ENCODE peak calls at places on chromosome 9, in five cellular contexts. One of them, this sample, is unnamed.

GRCh38 chr9:85182381-85182780 is 512.9 kb downstream of the NTRK2 start:
- DNase-seq in CD8-positive, alpha-beta T cell: no peak
- DNase-seq in endodermal cell: no peak
- DNase-seq in heart left ventricle: no peak
- DNase-seq in heart right ventricle: no peak
- DNase-seq in this sample: no peak

GRCh38 chr9:138051586-138052321 is 174.2 kb downstream of the CACNA1B start:
- DNase-seq in endodermal cell: peak; percentile 28
- DNase-seq in CD8-positive, alpha-beta T cell: no peak
- DNase-seq in heart right ventricle: no peak
- DNase-seq in heart left ventricle: no peak
- DNase-seq in this sample: no peak

GRCh38 chr9:133658442-133659431 is 22.6 kb downstream of the DBH start:
- DNase-seq in heart right ventricle: peak; percentile 54
- DNase-seq in CD8-positive, alpha-beta T cell: no peak
- DNase-seq in endodermal cell: peak; percentile 76
- DNase-seq in heart left ventricle: peak; percentile 48
- DNase-seq in this sample: no peak

GRCh38 chr9:120438111-120438510 is 141.9 kb downstream of the CDK5RAP2 start:
- DNase-seq in heart right ventricle: no peak
- DNase-seq in heart left ventricle: no peak
- DNase-seq in endodermal cell: no peak
- DNase-seq in CD8-positive, alpha-beta T cell: no peak
- DNase-seq in this sample: no peak

GRCh38 chr9:12681620-12682019 is 11.6 kb upstream of the TYRP1 start:
- DNase-seq in endodermal cell: no peak
- DNase-seq in heart left ventricle: no peak
- DNase-seq in CD8-positive, alpha-beta T cell: no peak
- DNase-seq in heart right ventricle: no peak
- DNase-seq in this sample: no peak

GRCh38 chr9:76764138-76764537 is at the start of gene PCA3:
- DNase-seq in CD8-positive, alpha-beta T cell: no peak
- DNase-seq in heart left ventricle: no peak
- DNase-seq in heart right ventricle: no peak
- DNase-seq in endodermal cell: no peak
- DNase-seq in this sample: no peak

GRCh38 chr9:124480621-124480981 is 26.6 kb downstream of the NR5A1 start:
- DNase-seq in endodermal cell: peak; percentile 91
- DNase-seq in heart left ventricle: no peak
- DNase-seq in heart right ventricle: no peak
- DNase-seq in CD8-positive, alpha-beta T cell: no peak
- DNase-seq in this sample: no peak

GRCh38 chr9:97714435-97714834 is 17.3 kb upstream of the XPA start:
- DNase-seq in heart right ventricle: no peak
- DNase-seq in endodermal cell: no peak
- DNase-seq in heart left ventricle: no peak
- DNase-seq in CD8-positive, alpha-beta T cell: no peak
- DNase-seq in this sample: peak; percentile 92

GRCh38 chr9:65458992-65459391 is 174.0 kb upstream of the FOXD4L5 start:
- DNase-seq in heart left ventricle: no peak
- DNase-seq in CD8-positive, alpha-beta T cell: no peak
- DNase-seq in heart right ventricle: no peak
- DNase-seq in endodermal cell: no peak
- DNase-seq in this sample: no peak

GRCh38 chr9:121850366-121850765 is 198.9 kb downstream of the DAB2IP start:
- DNase-seq in heart right ventricle: no peak
- DNase-seq in endodermal cell: no peak
- DNase-seq in CD8-positive, alpha-beta T cell: no peak
- DNase-seq in heart left ventricle: no peak
- DNase-seq in this sample: no peak

GRCh38 chr9:129968690-129969485 is 74.1 kb downstream of the FNBP1 start:
- DNase-seq in heart left ventricle: no peak
- DNase-seq in CD8-positive, alpha-beta T cell: no peak
- DNase-seq in endodermal cell: no peak
- DNase-seq in heart right ventricle: no peak
- DNase-seq in this sample: no peak
- H3K27ac ChIP-seq in heart left ventricle: peak overlapping the region; percentile 56
- H3K27ac ChIP-seq in CD8-positive, alpha-beta T cell: no peak overlapping the region
- H3K27ac ChIP-seq in endodermal cell: no peak overlapping the region
- H3K27ac ChIP-seq in heart right ventricle: no peak overlapping the region
- H3K27ac ChIP-seq in this sample: peak overlapping the region; percentile 42

GRCh38 chr9:105673850-105674387 is 11.7 kb downstream of the TAL2 start:
- DNase-seq in heart left ventricle: no peak
- DNase-seq in CD8-positive, alpha-beta T cell: no peak
- DNase-seq in endodermal cell: peak; percentile 69
- DNase-seq in heart right ventricle: no peak
- DNase-seq in this sample: no peak

GRCh38 chr9:105678163-105678562 is 15.9 kb downstream of the TAL2 start:
- DNase-seq in heart left ventricle: no peak
- DNase-seq in heart right ventricle: no peak
- DNase-seq in endodermal cell: peak; percentile 73
- DNase-seq in CD8-positive, alpha-beta T cell: no peak
- DNase-seq in this sample: no peak

GRCh38 chr9:105678781-105679180 is 15.6 kb upstream of the TMEM38B start:
- DNase-seq in heart left ventricle: no peak
- DNase-seq in CD8-positive, alpha-beta T cell: no peak
- DNase-seq in endodermal cell: no peak
- DNase-seq in heart right ventricle: no peak
- DNase-seq in this sample: no peak

GRCh38 chr9:105679406-105680022 is 14.8 kb upstream of the TMEM38B start:
- DNase-seq in CD8-positive, alpha-beta T cell: no peak
- DNase-seq in heart left ventricle: no peak
- DNase-seq in heart right ventricle: no peak
- DNase-seq in endodermal cell: no peak
- DNase-seq in this sample: no peak

DNA sequence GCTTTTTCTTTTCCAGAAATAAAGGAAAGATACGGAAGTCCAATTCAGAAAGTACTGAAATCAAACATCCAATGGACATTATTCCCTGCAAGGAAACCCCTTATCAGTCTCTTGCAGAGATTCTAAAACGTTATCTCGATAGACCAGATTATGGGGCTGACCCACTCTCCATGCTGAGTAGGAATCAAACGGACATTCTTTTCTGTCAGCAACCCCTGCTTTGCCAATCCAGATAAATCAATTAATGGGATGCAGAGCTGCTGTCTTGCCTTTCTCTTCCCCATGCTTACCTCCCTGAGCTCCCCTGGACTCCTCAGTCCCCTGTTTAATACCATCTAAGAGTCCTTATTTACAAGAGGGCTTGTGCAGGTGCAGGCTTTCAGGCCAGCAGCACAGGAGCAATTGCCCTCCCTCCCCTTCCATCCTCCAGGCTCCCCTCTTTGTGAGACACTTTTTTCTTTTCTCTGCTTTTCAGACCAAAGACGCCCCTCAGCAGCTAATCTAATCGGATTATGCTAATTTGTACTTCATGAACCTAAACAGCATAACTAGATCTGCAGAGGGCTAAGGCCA is 14.2 kb downstream of the TAL2 start:
- DNase-seq in heart right ventricle: no peak
- DNase-seq in CD8-positive, alpha-beta T cell: no peak
- DNase-seq in heart left ventricle: no peak
- DNase-seq in endodermal cell: peak; percentile 56
- DNase-seq in this sample: no peak
- H3K4me1 ChIP-seq in heart right ventricle: no peaks in the 10 kb centered on the region
- H3K4me1 ChIP-seq in CD8-positive, alpha-beta T cell: no peaks in the 10 kb centered on the region
- H3K4me1 ChIP-seq in heart left ventricle: no peaks in the 10 kb centered on the region
- H3K4me1 ChIP-seq in endodermal cell: peaks cover 35% of the 10 kb centered on the region
- H3K4me1 ChIP-seq in this sample: no peaks in the 10 kb centered on the region

DNA sequence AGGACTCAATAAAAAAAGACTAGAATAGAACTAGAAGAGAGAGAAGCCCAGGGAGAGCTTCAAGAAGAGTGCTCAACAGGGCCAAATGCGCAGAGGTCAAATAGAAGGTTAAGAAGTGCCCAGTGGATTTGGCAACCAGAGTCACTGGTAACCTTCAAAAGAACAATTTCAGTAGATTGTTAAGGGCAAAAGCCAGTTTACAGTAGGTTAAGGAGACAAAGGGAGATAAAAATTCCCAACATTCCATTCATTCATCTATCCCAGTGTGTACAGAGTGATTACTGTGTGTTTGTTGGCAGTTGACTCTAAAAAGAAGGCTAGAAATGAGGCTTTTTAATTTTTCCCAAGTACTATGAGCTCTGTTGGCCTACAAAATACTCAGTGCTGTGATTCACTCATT is 69.4 kb downstream of the RIGI start:
- DNase-seq in endodermal cell: no peak
- DNase-seq in heart right ventricle: no peak
- DNase-seq in heart left ventricle: no peak
- DNase-seq in CD8-positive, alpha-beta T cell: no peak
- DNase-seq in this sample: no peak
- H3K27ac ChIP-seq in endodermal cell: no peak overlapping the region
- H3K27ac ChIP-seq in heart right ventricle: no peak overlapping the region
- H3K27ac ChIP-seq in heart left ventricle: no peak overlapping the region
- H3K27ac ChIP-seq in CD8-positive, alpha-beta T cell: no peak overlapping the region
- H3K27ac ChIP-seq in this sample: no peak overlapping the region

GRCh38 chr9:131658753-131659129 is 81.1 kb downstream of the RAPGEF1 start:
- DNase-seq in endodermal cell: no peak
- DNase-seq in heart left ventricle: no peak
- DNase-seq in heart right ventricle: no peak
- DNase-seq in CD8-positive, alpha-beta T cell: no peak
- DNase-seq in this sample: no peak

GRCh38 chr9:131656356-131657030 is 83.4 kb downstream of the RAPGEF1 start:
- DNase-seq in CD8-positive, alpha-beta T cell: peak; percentile 57
- DNase-seq in heart left ventricle: peak; percentile 82
- DNase-seq in endodermal cell: no peak
- DNase-seq in heart right ventricle: peak; percentile 59
- DNase-seq in this sample: no peak

GRCh38 chr9:131657031-131657377 is 82.9 kb downstream of the RAPGEF1 start:
- DNase-seq in heart left ventricle: no peak
- DNase-seq in CD8-positive, alpha-beta T cell: no peak
- DNase-seq in heart right ventricle: no peak
- DNase-seq in endodermal cell: no peak
- DNase-seq in this sample: no peak

GRCh38 chr9:131657456-131657855 is 82.4 kb downstream of the RAPGEF1 start:
- DNase-seq in CD8-positive, alpha-beta T cell: no peak
- DNase-seq in endodermal cell: no peak
- DNase-seq in heart right ventricle: no peak
- DNase-seq in heart left ventricle: no peak
- DNase-seq in this sample: peak; percentile 70

GRCh38 chr9:131657890-131658752 is 81.8 kb downstream of the RAPGEF1 start:
- DNase-seq in CD8-positive, alpha-beta T cell: no peak
- DNase-seq in heart right ventricle: no peak
- DNase-seq in heart left ventricle: no peak
- DNase-seq in endodermal cell: no peak
- DNase-seq in this sample: peak; percentile 50
- H3K4me1 ChIP-seq in CD8-positive, alpha-beta T cell: peaks cover 38% of the 10 kb centered on the region
- H3K4me1 ChIP-seq in heart right ventricle: peaks cover 67% of the 10 kb centered on the region
- H3K4me1 ChIP-seq in heart left ventricle: peaks cover 100% of the 10 kb centered on the region
- H3K4me1 ChIP-seq in endodermal cell: peaks cover 3% of the 10 kb centered on the region
- H3K4me1 ChIP-seq in this sample: peaks cover 42% of the 10 kb centered on the region

DNA sequence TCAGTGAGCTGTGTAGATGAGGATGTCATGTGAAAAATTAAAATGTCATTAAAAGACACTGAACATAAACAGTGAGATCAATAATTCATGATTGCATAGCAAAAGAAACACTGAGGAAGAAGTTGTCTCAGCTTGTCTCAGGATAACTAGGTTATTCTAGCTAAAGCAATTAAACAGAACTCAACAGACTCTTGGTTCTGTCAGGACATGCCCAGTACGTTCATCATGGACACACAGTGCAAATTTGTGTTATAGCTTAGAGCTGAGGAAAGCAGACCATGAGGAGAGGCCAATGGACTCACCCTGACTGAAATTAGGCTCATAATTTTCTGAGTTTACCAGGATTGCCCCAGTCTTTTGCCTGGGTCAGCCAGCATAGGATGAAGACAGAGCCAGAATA is 1162.7 kb upstream of the C9orf72 start:
- DNase-seq in endodermal cell: no peak
- DNase-seq in heart right ventricle: no peak
- DNase-seq in CD8-positive, alpha-beta T cell: no peak
- DNase-seq in heart left ventricle: no peak
- DNase-seq in this sample: no peak
- H3K27ac ChIP-seq in endodermal cell: no peak overlapping the region
- H3K27ac ChIP-seq in heart right ventricle: no peak overlapping the region
- H3K27ac ChIP-seq in CD8-positive, alpha-beta T cell: no peak overlapping the region
- H3K27ac ChIP-seq in heart left ventricle: no peak overlapping the region
- H3K27ac ChIP-seq in this sample: no peak overlapping the region

This sample was measured in PC-9.